ENCODE peak calls at places on chromosome 6, in eight cellular contexts. G is activated naive CD4-positive, alpha-beta T cell treated with Interleukin-2 at 50 U/mL for 16 hours; W is SK-N-SH; T is NCI-H1092 treated with DMSO at 0.1 percent for 48 hours; X is DMS79; P is heart right ventricle; S is ovary; O is hippocampal formation. Z is an unnamed sample.

GRCh38 chr6:87213364-87213763 is 58.0 kb downstream of the ZNF292 start:
- DNase-seq in T (no peak), X (no peak), O (no peak), G (no peak), S (no peak), W (no peak), P (no peak), Z (no peak)

GRCh38 chr6:75750925-75751324 is 1.9 kb downstream of the MYO6 start:
- DNase-seq in O (no peak), X (no peak), P (no peak), T (no peak), G (no peak), S (no peak), W (no peak), Z (no peak)

GRCh38 chr6:160042788-160043301 is 74.0 kb downstream of the IGF2R start:
- DNase-seq in S (no peak), P (no peak), X (no peak), T (no peak), W (no peak), O (no peak), G (no peak), Z (no peak)

GRCh38 chr6:65638047-65638831 is 68.8 kb downstream of the EYS start:
- DNase-seq in O (no peak), S (no peak), P (no peak), X (no peak), W (peak), T (peak), G (no peak), Z (no peak)

GRCh38 chr6:45574885-45575284 is 197.2 kb upstream of the SUPT3H start:
- DNase-seq in T (no peak), O (no peak), P (no peak), X (no peak), G (no peak), W (no peak), S (no peak), Z (no peak)

GRCh38 chr6:80976336-80976735 is 776.1 kb downstream of the TENT5A start:
- DNase-seq in O (no peak), S (no peak), G (no peak), X (no peak), P (no peak), T (no peak), W (no peak), Z (no peak)

GRCh38 chr6:88048556-88048955 is 915 bp downstream of the SPACA1 start:
- DNase-seq in O (no peak), G (no peak), T (no peak), P (no peak), X (no peak), W (no peak), S (no peak), Z (no peak)

GRCh38 chr6:34036357-34037069 is 109.4 kb downstream of the GRM4 start:
- DNase-seq in G (no peak), O (no peak), T (no peak), P (no peak), W (no peak), X (no peak), S (no peak), Z (no peak)

GRCh38 chr6:111361648-111362047 is 121.4 kb downstream of the REV3L start:
- DNase-seq in S (no peak), W (peak), G (no peak), X (no peak), P (peak), T (no peak), O (peak), Z (no peak)

GRCh38 chr6:5582758-5583157 is 321.4 kb downstream of the FARS2 start:
- DNase-seq in G (no peak), P (no peak), T (no peak), O (no peak), W (no peak), X (no peak), S (no peak), Z (peak)